ENCODE peak calls at places on chromosomes 1 and 21, in five cellular contexts. Y is AG10803, X is cardiac fibroblast, Q is colonic mucosa, U is epithelial cell of proximal tubule. J is an unnamed sample.
A peak's percentile ranks its signal among the peaks of the same experiment; 100 is the strongest.

GRCh38 chr1:165560834-165561233 is 17.0 kb downstream of the LRRC52 start:
- DNase-seq in X (peak; percentile 4), Q (no peak), U (no peak), Y (no peak), J (no peak)

GRCh38 chr1:104264506-104264905 is 514.8 kb downstream of the AMY1C start:
- DNase-seq in U (no peak), Q (no peak), X (no peak), Y (no peak), J (no peak)

GRCh38 chr1:20634065-20634593 is 871 bp downstream of the PINK1 start:
- DNase-seq in X (no peak), U (no peak), Y (no peak), Q (no peak), J (no peak)

GRCh38 chr1:42910985-42911384 is 47.7 kb downstream of the SLC2A1 start:
- DNase-seq in Y (no peak), U (no peak), Q (no peak), X (no peak), J (no peak)

GRCh38 chr1:39952359-39953110 is 2.4 kb upstream of the MFSD2A start:
- DNase-seq in U (no peak), X (peak; percentile 73), Y (peak; percentile 28), Q (no peak), J (peak; percentile 65)

GRCh38 chr1:68321084-68321685 is 88.9 kb upstream of the WLS start:
- DNase-seq in X (peak; percentile 78), U (no peak), Y (peak; percentile 60), Q (peak; percentile 71), J (peak; percentile 73)

GRCh38 chr1:37439672-37439995 is 34.7 kb upstream of the ZC3H12A start:
- DNase-seq in X (no peak), U (no peak), Q (no peak), Y (no peak), J (no peak)

GRCh38 chr1:228902781-228903572 is 167.7 kb downstream of the RHOU start:
- DNase-seq in Q (peak; percentile 83), U (peak; percentile 88), X (peak; percentile 99), Y (peak; percentile 95), J (peak; percentile 100)

GRCh38 chr1:167467126-167467725 is 51.1 kb downstream of the CD247 start:
- DNase-seq in Q (no peak), X (no peak), Y (no peak), U (no peak), J (no peak)

GRCh38 chr1:17098440-17099317 is 20.6 kb downstream of the PADI2 start:
- DNase-seq in Q (no peak), X (peak; percentile 29), Y (peak; percentile 55), U (no peak), J (peak; percentile 15)

GRCh38 chr1:116767782-116768382 is 13.7 kb downstream of the CD2 start:
- DNase-seq in U (no peak), Y (no peak), X (no peak), Q (no peak), J (no peak)

GRCh38 chr1:47906009-47906432 is 91.2 kb downstream of the TRABD2B start:
- DNase-seq in Y (no peak), X (peak; percentile 3), Q (no peak), U (peak; percentile 29), J (peak; percentile 6)

GRCh38 chr1:1041092-1041503 is 21.2 kb downstream of the AGRN start:
- DNase-seq in Y (no peak), Q (no peak), X (no peak), U (no peak), J (no peak)

GRCh38 chr1:228339766-228340685 is 66.6 kb downstream of the TRIM11 start:
- DNase-seq in X (no peak), Q (no peak), U (no peak), Y (no peak), J (no peak)

GRCh38 chr1:159591981-159592380 is 4.4 kb downstream of the APCS start:
- DNase-seq in Q (no peak), Y (peak; percentile 59), U (no peak), X (no peak), J (no peak)

GRCh38 chr1:11736746-11737639 is 1.1 kb downstream of the AGTRAP start:
- DNase-seq in U (peak; percentile 78), X (peak; percentile 82), Y (peak; percentile 92), Q (peak; percentile 62), J (peak; percentile 94)

GRCh38 chr1:93186667-93187066 is 6.1 kb downstream of the CCDC18 start:
- DNase-seq in U (no peak), Q (no peak), Y (no peak), X (no peak), J (no peak)
- H3K4me3 ChIP-seq in U (no peak overlapping the region), Q (no peak overlapping the region), Y (no peak overlapping the region), X (no peak overlapping the region), J (no peak overlapping the region)

DNA sequence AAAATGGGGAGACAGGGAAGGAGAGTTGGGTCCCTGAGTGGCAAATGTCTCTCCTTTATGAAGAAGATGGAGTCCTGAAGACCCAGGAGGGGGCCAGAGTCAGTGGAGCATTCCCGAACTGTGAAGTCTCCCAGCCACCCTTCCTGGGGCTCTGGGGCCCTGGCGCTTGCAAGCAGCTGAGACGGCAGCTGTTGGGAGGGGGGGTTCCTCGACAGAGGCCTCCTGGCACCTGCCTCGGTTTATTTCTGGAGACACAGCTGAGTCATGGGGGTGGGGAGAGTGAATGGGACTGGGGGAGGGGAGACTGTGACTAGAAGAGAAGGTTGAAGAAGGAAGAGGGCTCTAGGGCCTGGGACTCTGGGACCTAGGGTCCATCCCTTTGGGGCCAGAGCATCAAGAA is 14.0 kb downstream of the NES start:
- DNase-seq in U (no peak), Y (no peak), Q (no peak), X (peak; percentile 36), J (peak; percentile 53)
- TF ChIP-seq CTCF in U (no peak), Y (no peak), Q (no peak), X (no peak), J (no peak)

GRCh38 chr1:204350265-204350664 is 9.5 kb downstream of the PLEKHA6 start:
- DNase-seq in X (no peak), Y (no peak), Q (no peak), U (no peak), J (no peak)

GRCh38 chr1:204348722-204349121 is 11.0 kb downstream of the PLEKHA6 start:
- DNase-seq in Y (peak; percentile 42), U (no peak), X (peak; percentile 94), Q (peak; percentile 84), J (peak; percentile 84)

GRCh38 chr1:204353213-204353910 is 6.4 kb downstream of the PLEKHA6 start:
- DNase-seq in Y (no peak), X (no peak), Q (no peak), U (no peak), J (no peak)

GRCh38 chr1:204349602-204350001 is 10.1 kb downstream of the PLEKHA6 start:
- DNase-seq in Y (no peak), X (no peak), U (no peak), Q (no peak), J (no peak)

GRCh38 chr1:204350857-204351573 is 8.7 kb downstream of the PLEKHA6 start:
- DNase-seq in Q (peak; percentile 83), X (peak; percentile 88), U (no peak), Y (peak; percentile 61), J (peak; percentile 78)
- H3K4me3 ChIP-seq in Q (no peak overlapping the region), X (peak overlapping the region; percentile 9), U (no peak overlapping the region), Y (peak overlapping the region; percentile 26), J (peak overlapping the region; percentile 19)

GRCh38 chr1:113812661-113813135 is 422 bp upstream of the RSBN1 start:
- DNase-seq in U (no peak), Y (peak; percentile 26), X (no peak), Q (no peak), J (no peak)
- TF ChIP-seq CTCF in U (no peak), Y (no peak), X (no peak), Q (no peak), J (no peak)

DNA sequence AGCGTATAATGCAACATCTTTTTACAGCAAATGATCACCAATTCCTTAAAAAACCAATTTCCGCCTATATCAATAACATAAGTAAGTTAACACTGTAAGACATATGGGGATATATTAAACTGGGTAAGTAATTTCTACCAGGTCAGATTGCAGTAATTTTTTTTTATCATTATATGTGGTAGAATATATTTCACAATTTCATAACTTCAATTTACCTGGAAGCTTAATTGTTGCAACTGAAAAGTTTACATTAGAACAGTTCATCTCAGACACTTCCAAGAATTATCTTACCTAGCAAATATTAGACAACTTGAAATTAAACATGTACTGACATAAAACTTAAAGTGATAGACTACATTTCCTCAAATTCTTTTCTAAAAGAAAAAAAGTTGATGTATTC is 51.9 kb upstream of the ASPM start:
- DNase-seq in X (no peak), U (no peak), Q (no peak), Y (no peak), J (no peak)
- H3K4me3 ChIP-seq in X (peak overlapping the region; percentile 9), U (peak overlapping the region; percentile 44), Q (no peak overlapping the region), Y (peak overlapping the region; percentile 95), J (peak overlapping the region; percentile 90)

DNA sequence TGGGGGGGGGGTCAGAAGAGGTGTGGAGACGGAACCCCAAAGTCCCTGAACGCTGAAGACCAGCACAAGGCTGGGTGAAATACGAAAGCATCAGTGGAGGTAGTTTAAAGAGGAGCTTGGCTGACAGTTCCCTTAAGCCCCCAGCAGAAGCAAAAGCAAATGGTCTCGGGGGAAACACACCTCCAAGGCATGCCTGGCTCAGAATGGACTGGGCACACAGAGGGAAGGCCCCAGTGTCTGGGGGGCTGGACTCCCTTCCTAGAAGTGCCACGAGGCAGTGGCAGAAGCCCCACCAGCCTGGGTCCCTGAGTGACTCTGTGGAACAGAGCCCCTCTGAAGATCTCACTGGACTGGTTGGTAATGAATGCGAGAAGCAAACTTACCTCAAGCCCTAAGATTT is 43.9 kb downstream of the UBE2G2 start:
- DNase-seq in Y (no peak), U (no peak), Q (no peak), X (no peak), J (no peak)
- TF ChIP-seq CTCF in Y (no peak), U (no peak), Q (no peak), X (no peak), J (no peak)

GRCh38 chr1:15134285-15134684 is 19.3 kb upstream of the TMEM51 start:
- DNase-seq in Y (no peak), U (no peak), X (no peak), Q (no peak), J (no peak)

GRCh38 chr1:15137807-15138206 is 15.7 kb upstream of the TMEM51 start:
- DNase-seq in U (no peak), Q (no peak), X (no peak), Y (no peak), J (no peak)

GRCh38 chr1:15141933-15142647 is 11.5 kb upstream of the TMEM51 start:
- DNase-seq in X (peak; percentile 70), Y (peak; percentile 72), U (no peak), Q (no peak), J (peak; percentile 65)

GRCh38 chr1:15145327-15145726 is 8.2 kb upstream of the TMEM51 start:
- DNase-seq in U (no peak), Q (no peak), X (no peak), Y (no peak), J (no peak)

GRCh38 chr1:15139654-15140350 is 13.7 kb upstream of the TMEM51 start:
- DNase-seq in Q (no peak), U (no peak), Y (no peak), X (no peak), J (no peak)
- H3K4me3 ChIP-seq in Q (no peak overlapping the region), U (no peak overlapping the region), Y (no peak overlapping the region), X (no peak overlapping the region), J (no peak overlapping the region)

J was measured in fibroblast of pulmonary artery.